ENCODE peak calls at places on chromosomes 12 and 14, in four cellular contexts. Y, J, V and D are unnamed samples. For H3K27me3, the result is how much of the 10 kb centered on the place peaks cover.

GRCh38 chr12:106974525-106974924 is 12.4 kb downstream of the MTERF2 start:
- DNase-seq in Y (no peak), J (no peak), V (no peak), D (no peak)

GRCh38 chr14:25007832-25008231 is 42.1 kb downstream of the STXBP6 start:
- DNase-seq in Y (no peak), J (no peak), V (no peak), D (no peak)

GRCh38 chr14:97218713-97219355 is 421.7 kb downstream of the VRK1 start:
- DNase-seq in Y (peak), J (no peak), V (no peak), D (peak)

GRCh38 chr14:61747342-61747741 is 14.9 kb upstream of the SNAPC1 start:
- DNase-seq in Y (no peak), J (no peak), V (no peak), D (no peak)

GRCh38 chr12:118053071-118053985 is 7.7 kb downstream of the WSB2 start:
- DNase-seq in Y (no peak), J (no peak), V (peak), D (no peak)

GRCh38 chr12:132631357-132632065 is 12.9 kb downstream of the P2RX2 start:
- DNase-seq in Y (no peak), J (no peak), V (no peak), D (no peak)

GRCh38 chr14:86166541-86166940 is 636.6 kb downstream of the FLRT2 start:
- DNase-seq in Y (no peak), J (no peak), V (no peak), D (no peak)

GRCh38 chr12:107415066-107415465 is 270.5 kb upstream of the PWP1 start:
- DNase-seq in Y (no peak), J (no peak), V (peak), D (no peak)

GRCh38 chr12:106436183-106436582 is 78.6 kb downstream of the POLR3B start:
- DNase-seq in Y (no peak), J (no peak), V (peak), D (no peak)

GRCh38 chr12:121223283-121223946 is 13.5 kb downstream of the P2RX4 start:
- DNase-seq in Y (peak), J (no peak), V (no peak), D (peak)

GRCh38 chr14:72892879-72893635 is 844 bp downstream of the DPF3 start:
- DNase-seq in Y (no peak), J (peak), V (no peak), D (no peak)

GRCh38 chr12:27472604-27473003 is 26.1 kb downstream of the SMCO2 start:
- DNase-seq in Y (no peak), J (no peak), V (no peak), D (no peak)

GRCh38 chr12:26028953-26029740 is 70.7 kb downstream of the RASSF8 start:
- DNase-seq in Y (no peak), J (peak), V (peak), D (peak)

GRCh38 chr14:104979758-104980591 is 1.8 kb upstream of the AHNAK2 start:
- DNase-seq in Y (peak), J (no peak), V (peak), D (no peak)

GRCh38 chr12:132872975-132873421 is 14.4 kb downstream of the CHFR start:
- DNase-seq in Y (peak), J (peak), V (no peak), D (peak)

GRCh38 chr12:69471667-69472385 is 1.6 kb downstream of the FRS2 start:
- DNase-seq in Y (no peak), J (peak), V (peak), D (no peak)

GRCh38 chr12:124259168-124260066 is 35.5 kb upstream of the RFLNA start:
- DNase-seq in Y (no peak), J (peak), V (no peak), D (no peak)

GRCh38 chr12:108768591-108769500 is 37.5 kb upstream of the CORO1C start:
- DNase-seq in Y (peak), J (no peak), V (no peak), D (peak)

GRCh38 chr12:94148841-94149780 is 734 bp downstream of the PLXNC1 start:
- DNase-seq in Y (peak), J (peak), V (peak), D (peak)

GRCh38 chr14:69719501-69719951 is 47.4 kb upstream of the SRSF5 start:
- DNase-seq in Y (peak), J (peak), V (peak), D (no peak)

GRCh38 chr12:118120579-118121363 is 15.2 kb upstream of the PEBP1 start:
- DNase-seq in Y (peak), J (peak), V (peak), D (peak)

GRCh38 chr12:50862316-50862715 is 19.6 kb downstream of the TMPRSS12 start:
- DNase-seq in Y (no peak), J (peak), V (peak), D (no peak)

GRCh38 chr12:114316076-114316475 is 89.9 kb downstream of the TBX5 start:
- DNase-seq in Y (no peak), J (no peak), V (peak), D (peak)

GRCh38 chr14:86237733-86238132 is 707.8 kb downstream of the FLRT2 start:
- DNase-seq in Y (no peak), J (no peak), V (no peak), D (peak)

GRCh38 chr12:56763753-56764657 is 881 bp downstream of the HSD17B6 start:
- DNase-seq in Y (no peak), J (peak), V (peak), D (no peak)

GRCh38 chr12:79121486-79121885 is 256.9 kb downstream of the SYT1 start:
- DNase-seq in Y (peak), J (peak), V (no peak), D (peak)

GRCh38 chr14:73746540-73747385 is 32.6 kb upstream of the PNMA1 start:
- DNase-seq in Y (peak), J (peak), V (no peak), D (no peak)

GRCh38 chr14:61153914-61154545 is 127.1 kb downstream of the TMEM30B start:
- DNase-seq in Y (no peak), J (no peak), V (no peak), D (no peak)

GRCh38 chr12:45671254-45671653 is 58.3 kb upstream of the ARID2 start:
- DNase-seq in Y (no peak), J (peak), V (peak), D (no peak)

GRCh38 chr12:115470977-115471376 is 787.0 kb upstream of the TBX3 start:
- DNase-seq in Y (no peak), J (no peak), V (no peak), D (peak)

GRCh38 chr14:63435204-63435603 is 108.0 kb downstream of the PPP2R5E start:
- DNase-seq in Y (no peak), J (peak), V (no peak), D (no peak)
- H3K4ac ChIP-seq in Y (no peak), J (no peak), V (peak), D (no peak)

DNA sequence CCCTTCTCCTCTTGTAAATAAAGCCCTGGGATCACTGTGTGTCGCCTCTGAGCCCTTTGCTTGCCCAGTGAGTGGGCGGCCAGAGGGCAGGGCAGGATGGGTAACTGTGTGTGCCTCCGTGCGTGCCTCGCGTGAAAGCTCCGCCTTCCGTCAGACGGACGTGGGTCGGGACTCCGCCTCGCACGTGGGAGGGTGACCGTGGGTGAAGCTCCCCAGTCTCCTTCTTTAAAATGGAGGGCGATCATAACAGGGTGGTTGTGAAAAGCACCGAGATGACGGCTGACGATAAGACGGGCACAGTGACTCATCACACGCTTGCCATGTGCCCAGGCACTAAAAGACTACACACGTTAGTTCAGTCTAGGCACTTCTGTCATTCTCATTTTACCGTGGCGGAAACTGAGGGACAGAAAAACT is 9.2 kb downstream of the PHB2 start:
- DNase-seq in Y (no peak), J (peak), V (no peak), D (no peak)
- H3K23ac ChIP-seq in Y (no peak), J (no peak), V (no peak), D (no peak)

DNA sequence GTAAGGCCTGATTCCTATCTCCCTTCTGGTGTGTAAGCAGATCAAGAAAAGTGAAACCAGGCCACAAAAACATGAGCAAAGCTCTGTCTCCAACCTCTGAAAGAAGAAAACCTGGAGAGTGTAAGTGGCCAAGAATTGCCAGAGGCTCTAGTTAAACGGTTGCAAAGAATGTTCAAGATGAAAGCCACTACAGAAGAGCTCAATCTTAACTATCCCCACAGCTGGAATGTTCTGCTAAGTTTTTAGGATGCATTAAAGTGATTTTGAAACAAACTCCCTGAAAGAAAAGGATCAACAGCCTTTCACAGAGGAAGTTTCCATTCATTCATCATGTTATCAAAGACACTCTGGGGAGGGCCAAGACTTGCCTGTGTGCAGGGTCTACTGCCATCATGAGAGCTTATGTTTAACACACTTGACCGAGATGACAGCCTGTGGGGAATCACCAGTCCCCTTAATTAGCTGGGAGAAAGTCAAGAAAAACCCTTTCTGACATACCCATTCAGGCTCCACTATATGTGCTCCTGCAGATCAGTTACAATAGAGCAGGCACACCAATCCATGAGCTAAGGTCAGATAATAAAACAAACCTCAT is 128.0 kb upstream of the OVCH1 start:
- DNase-seq in Y (no peak), J (peak), V (peak), D (no peak)
- H3K27me3 ChIP-seq in Y (under half), J (under half), V (under half), D (under half)

DNA sequence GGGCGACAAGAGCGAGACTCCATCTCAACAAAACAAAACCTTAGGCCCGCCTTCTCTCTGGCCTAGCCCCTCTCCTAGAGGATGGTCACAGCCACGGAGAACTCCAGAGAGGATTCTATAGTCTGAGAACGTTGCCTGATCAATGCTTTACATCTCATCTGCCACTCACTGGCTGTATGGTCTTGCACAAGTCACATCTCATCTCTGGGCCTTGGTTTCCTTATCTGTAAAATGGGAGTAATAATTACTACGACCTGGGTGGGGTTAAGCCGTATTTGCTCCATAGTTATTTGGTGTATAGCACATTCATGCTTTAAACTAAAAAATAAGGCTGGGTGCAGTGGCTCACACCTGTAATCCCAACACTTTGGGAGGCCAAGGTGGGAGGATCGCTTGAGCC is 8.5 kb downstream of the TRPV4 start:
- DNase-seq in Y (no peak), J (no peak), V (no peak), D (no peak)
- H3K4ac ChIP-seq in Y (no peak), J (no peak), V (no peak), D (no peak)

GRCh38 chr12:111588010-111588409 is 11.1 kb downstream of the ATXN2 start:
- DNase-seq in Y (no peak), J (no peak), V (no peak), D (no peak)
- H3K23ac ChIP-seq in Y (no peak), J (no peak), V (no peak), D (no peak)

DNA sequence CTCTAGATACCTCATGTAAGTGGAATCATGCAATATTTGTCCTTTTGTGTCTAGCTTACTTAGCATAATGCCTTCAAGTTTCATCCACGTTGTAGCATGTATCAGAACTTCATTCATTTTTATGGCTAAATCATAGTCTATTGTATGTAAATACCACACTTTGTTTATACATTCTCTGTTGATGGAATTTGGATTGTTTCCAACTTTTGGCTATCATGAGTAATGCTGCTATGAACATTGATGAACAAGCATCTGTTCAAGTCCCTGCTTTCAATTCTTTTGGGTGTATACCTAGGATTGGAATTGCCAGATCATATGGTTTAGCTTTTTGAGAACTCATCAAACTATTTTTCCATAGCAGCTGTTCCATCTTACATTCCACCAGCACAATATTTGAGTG is 52.4 kb upstream of the CCND2 start:
- DNase-seq in Y (no peak), J (no peak), V (peak), D (no peak)
- H3K27me3 ChIP-seq in Y (under half), J (under half), V (under half), D (under half)

GRCh38 chr12:22781339-22781738 is 156.4 kb downstream of the ETNK1 start:
- DNase-seq in Y (no peak), J (no peak), V (no peak), D (no peak)
- H3K4ac ChIP-seq in Y (no peak), J (no peak), V (no peak), D (no peak)

GRCh38 chr14:101717663-101718490 is 43.6 kb upstream of the PPP2R5C start:
- DNase-seq in Y (no peak), J (no peak), V (no peak), D (no peak)

GRCh38 chr14:101716956-101717662 is 44.4 kb upstream of the PPP2R5C start:
- DNase-seq in Y (no peak), J (peak), V (no peak), D (no peak)

GRCh38 chr14:101715209-101716076 is 46.1 kb upstream of the PPP2R5C start:
- DNase-seq in Y (no peak), J (no peak), V (no peak), D (no peak)

GRCh38 chr14:101714394-101714793 is 47.1 kb upstream of the PPP2R5C start:
- DNase-seq in Y (no peak), J (no peak), V (no peak), D (no peak)

GRCh38 chr14:101716077-101716950 is 45.2 kb upstream of the PPP2R5C start:
- DNase-seq in Y (no peak), J (no peak), V (no peak), D (no peak)
- H3K23ac ChIP-seq in Y (no peak), J (no peak), V (no peak), D (no peak)